ENCODE peak calls at places on chromosomes 16 and 17, in five cellular contexts. One of them, this sample, is unnamed.

GRCh38 chr16:27676807-27677206 is 126.9 kb downstream of the KATNIP start:
- DNase-seq in AG04449: no peak
- DNase-seq in AG09319: no peak
- DNase-seq in fibroblast of gingiva: peak; percentile 36
- DNase-seq in AG10803: no peak
- DNase-seq in this sample: no peak

GRCh38 chr16:57044931-57045693 is 47.3 kb upstream of the CPNE2 start:
- DNase-seq in AG09319: no peak
- DNase-seq in fibroblast of gingiva: peak; percentile 56
- DNase-seq in AG10803: no peak
- DNase-seq in AG04449: no peak
- DNase-seq in this sample: no peak

GRCh38 chr16:84464116-84464515 is 40.3 kb downstream of the MEAK7 start:
- DNase-seq in AG09319: no peak
- DNase-seq in AG10803: no peak
- DNase-seq in fibroblast of gingiva: no peak
- DNase-seq in AG04449: no peak
- DNase-seq in this sample: no peak

GRCh38 chr16:57264950-57265371 is 19.5 kb downstream of the PLLP start:
- DNase-seq in fibroblast of gingiva: no peak
- DNase-seq in AG10803: no peak
- DNase-seq in AG04449: no peak
- DNase-seq in AG09319: no peak
- DNase-seq in this sample: no peak

GRCh38 chr17:49508061-49508865 is 13.2 kb downstream of the NGFR start:
- DNase-seq in AG10803: peak; percentile 58
- DNase-seq in fibroblast of gingiva: no peak
- DNase-seq in AG09319: peak; percentile 25
- DNase-seq in AG04449: no peak
- DNase-seq in this sample: no peak

GRCh38 chr16:14365200-14365851 is 264.7 kb downstream of the PARN start:
- DNase-seq in fibroblast of gingiva: no peak
- DNase-seq in AG09319: no peak
- DNase-seq in AG04449: no peak
- DNase-seq in AG10803: peak; percentile 54
- DNase-seq in this sample: no peak

GRCh38 chr17:31327534-31328526 is 6.4 kb upstream of the EVI2A start:
- DNase-seq in AG04449: peak; percentile 69
- DNase-seq in AG10803: peak; percentile 91
- DNase-seq in fibroblast of gingiva: peak; percentile 81
- DNase-seq in AG09319: no peak
- DNase-seq in this sample: no peak

GRCh38 chr17:49349535-49349934 is 12.5 kb downstream of the ZNF652 start:
- DNase-seq in fibroblast of gingiva: no peak
- DNase-seq in AG10803: no peak
- DNase-seq in AG09319: no peak
- DNase-seq in AG04449: no peak
- DNase-seq in this sample: no peak

GRCh38 chr17:27977751-27978688 is 64.5 kb upstream of the NLK start:
- DNase-seq in AG10803: no peak
- DNase-seq in AG04449: no peak
- DNase-seq in fibroblast of gingiva: no peak
- DNase-seq in AG09319: no peak
- DNase-seq in this sample: no peak

GRCh38 chr17:72270530-72270929 is 149.7 kb downstream of the SOX9 start:
- DNase-seq in fibroblast of gingiva: peak; percentile 4
- DNase-seq in AG09319: no peak
- DNase-seq in AG04449: no peak
- DNase-seq in AG10803: peak; percentile 3
- DNase-seq in this sample: no peak

GRCh38 chr17:12727076-12727750 is 61.5 kb downstream of the MYOCD start:
- DNase-seq in fibroblast of gingiva: peak; percentile 34
- DNase-seq in AG04449: no peak
- DNase-seq in AG09319: peak; percentile 44
- DNase-seq in AG10803: peak; percentile 34
- DNase-seq in this sample: no peak

GRCh38 chr17:61431594-61432311 is 20.5 kb upstream of the TBX4 start:
- DNase-seq in fibroblast of gingiva: peak; percentile 23
- DNase-seq in AG10803: peak; percentile 53
- DNase-seq in AG09319: no peak
- DNase-seq in AG04449: no peak
- DNase-seq in this sample: no peak

GRCh38 chr16:31134625-31135534 is 647 bp downstream of the PRSS8 start:
- DNase-seq in AG09319: no peak
- DNase-seq in fibroblast of gingiva: no peak
- DNase-seq in AG04449: no peak
- DNase-seq in AG10803: peak; percentile 9
- DNase-seq in this sample: no peak